ENCODE peak calls at places on chromosomes 2 and 18, in five cellular contexts. I is body of pancreas, D is psoas muscle, U is tibial artery, V is gastrocnemius medialis. G is an unnamed sample. For H3K9me3, the result is how much of the 10 kb centered on the place peaks cover.

GRCh38 chr18:62258606-62259005 is 66.5 kb upstream of the TNFRSF11A start:
- DNase-seq in I (no peak), D (no peak), U (no peak), V (no peak), G (no peak)

GRCh38 chr2:119484834-119485233 is 39.4 kb downstream of the SCTR start:
- DNase-seq in I (no peak), D (no peak), U (no peak), V (no peak), G (no peak)

GRCh38 chr2:32553829-32554432 is 73.9 kb upstream of the TTC27 start:
- DNase-seq in I (no peak), D (no peak), U (no peak), V (no peak), G (no peak)

GRCh38 chr2:218839893-218840292 is 8.3 kb upstream of the PRKAG3 start:
- DNase-seq in I (no peak), D (no peak), U (no peak), V (no peak), G (no peak)

GRCh38 chr2:57696016-57696415 is 350.6 kb upstream of the VRK2 start:
- DNase-seq in I (no peak), D (no peak), U (no peak), V (no peak), G (no peak)

GRCh38 chr2:173806761-173807160 is 158.4 kb downstream of the SP3 start:
- DNase-seq in I (no peak), D (no peak), U (no peak), V (no peak), G (no peak)

GRCh38 chr2:61018319-61018750 is 280 bp upstream of the PUS10 start:
- DNase-seq in I (no peak), D (no peak), U (no peak), V (no peak), G (no peak)

GRCh38 chr2:44358498-44358897 is 2.8 kb downstream of the PREPL start:
- DNase-seq in I (peak), D (peak), U (peak), V (peak), G (peak)

GRCh38 chr2:37224063-37224462 is 7.3 kb downstream of the CEBPZ start:
- DNase-seq in I (no peak), D (no peak), U (no peak), V (no peak), G (no peak)

GRCh38 chr18:37612941-37613340 is 47.3 kb upstream of the CELF4 start:
- DNase-seq in I (no peak), D (no peak), U (no peak), V (no peak), G (no peak)

GRCh38 chr18:80246656-80247402 is 485 bp downstream of the PARD6G start:
- DNase-seq in I (peak), D (peak), U (no peak), V (no peak), G (no peak)

GRCh38 chr2:236946871-236947270 is 138.8 kb upstream of the COPS8 start:
- DNase-seq in I (no peak), D (no peak), U (no peak), V (no peak), G (no peak)

GRCh38 chr18:70387018-70387417 is 98.2 kb downstream of the SOCS6 start:
- DNase-seq in I (no peak), D (no peak), U (no peak), V (no peak), G (no peak)

GRCh38 chr2:66573866-66574265 is 138.9 kb downstream of the MEIS1 start:
- DNase-seq in I (peak), D (no peak), U (no peak), V (no peak), G (no peak)

GRCh38 chr2:129861666-129862288 is 117.7 kb upstream of the RAB6C start:
- DNase-seq in I (no peak), D (no peak), U (no peak), V (no peak), G (no peak)

GRCh38 chr18:37668971-37669747 is 103.6 kb upstream of the CELF4 start:
- DNase-seq in I (no peak), D (no peak), U (no peak), V (no peak), G (no peak)

GRCh38 chr2:189347540-189347939 is 93.7 kb upstream of the WDR75 start:
- DNase-seq in I (peak), D (no peak), U (peak), V (peak), G (no peak)

GRCh38 chr2:48715956-48716355 is 39.6 kb downstream of the LHCGR start:
- DNase-seq in I (no peak), D (no peak), U (no peak), V (no peak), G (no peak)

GRCh38 chr2:71880287-71880686 is 267.4 kb downstream of the CYP26B1 start:
- DNase-seq in I (no peak), D (no peak), U (no peak), V (no peak), G (no peak)

GRCh38 chr2:10434885-10435419 is 13.2 kb downstream of the ODC1 start:
- DNase-seq in I (peak), D (peak), U (peak), V (peak), G (peak)

GRCh38 chr2:239331560-239331959 is 69.3 kb downstream of the HDAC4 start:
- DNase-seq in I (no peak), D (no peak), U (no peak), V (no peak), G (no peak)

GRCh38 chr18:7011142-7011541 is 106.5 kb downstream of the LAMA1 start:
- DNase-seq in I (no peak), D (no peak), U (no peak), V (no peak), G (no peak)

GRCh38 chr2:42685303-42685702 is 78.6 kb downstream of the OXER1 start:
- DNase-seq in I (no peak), D (no peak), U (no peak), V (no peak), G (no peak)

GRCh38 chr2:71672011-71672639 is 218.8 kb downstream of the DYSF start:
- DNase-seq in I (no peak), D (no peak), U (no peak), V (peak), G (no peak)

GRCh38 chr18:22056962-22057361 is 112.4 kb upstream of the GATA6 start:
- DNase-seq in I (no peak), D (no peak), U (no peak), V (no peak), G (no peak)

GRCh38 chr2:229129738-229130371 is 141.2 kb downstream of the PID1 start:
- DNase-seq in I (no peak), D (no peak), U (no peak), V (no peak), G (no peak)

GRCh38 chr2:120867290-120868231 is 131.9 kb downstream of the GLI2 start:
- DNase-seq in I (peak), D (peak), U (peak), V (peak), G (peak)

GRCh38 chr2:29293830-29294438 is 178.7 kb downstream of the CLIP4 start:
- DNase-seq in I (peak), D (no peak), U (no peak), V (no peak), G (no peak)

GRCh38 chr2:171319164-171319810 is 114.5 kb downstream of the METTL8 start:
- DNase-seq in I (no peak), D (no peak), U (no peak), V (no peak), G (no peak)

GRCh38 chr2:3827673-3828575 is 124.5 kb downstream of the DCDC2C start:
- DNase-seq in I (peak), D (no peak), U (no peak), V (no peak), G (no peak)

GRCh38 chr2:43218550-43219382 is 7.6 kb downstream of the ZFP36L2 start:
- DNase-seq in I (peak), D (peak), U (peak), V (peak), G (peak)

GRCh38 chr18:26543368-26543767 is 5.0 kb downstream of the KCTD1 start:
- DNase-seq in I (peak), D (no peak), U (no peak), V (no peak), G (no peak)

GRCh38 chr2:85911836-85912692 is 23.3 kb upstream of the ST3GAL5 start:
- DNase-seq in I (no peak), D (no peak), U (peak), V (peak), G (no peak)

GRCh38 chr18:79770501-79770815 is 27.3 kb upstream of the KCNG2 start:
- DNase-seq in I (no peak), D (no peak), U (no peak), V (no peak), G (no peak)

GRCh38 chr2:168416555-168416954 is 39.5 kb upstream of the CERS6 start:
- DNase-seq in I (no peak), D (no peak), U (no peak), V (no peak), G (no peak)

GRCh38 chr2:138217975-138218773 is 253.9 kb downstream of the HNMT start:
- DNase-seq in I (no peak), D (no peak), U (no peak), V (no peak), G (no peak)

GRCh38 chr2:223868005-223868404 is 30.6 kb upstream of the AP1S3 start:
- DNase-seq in I (no peak), D (no peak), U (no peak), V (no peak), G (no peak)

GRCh38 chr2:128040166-128040771 is 12.4 kb upstream of the SAP130 start:
- DNase-seq in I (no peak), D (no peak), U (no peak), V (no peak), G (no peak)
- H3K9me3 ChIP-seq in I (under half), D (under half), U (under half), V (under half), G (half or more)

GRCh38 chr2:68074050-68074449 is 11.2 kb upstream of the C1D start:
- DNase-seq in I (no peak), D (no peak), U (no peak), V (no peak), G (no peak)
- TF ChIP-seq CTCF in I (no peak), D (no peak), U (no peak), V (no peak), G (no peak)

GRCh38 chr2:100124746-100125145 is 17.6 kb downstream of the AFF3 start:
- DNase-seq in I (no peak), D (no peak), U (no peak), V (no peak), G (no peak)

GRCh38 chr2:100121124-100121718 is 21.2 kb downstream of the AFF3 start:
- DNase-seq in I (no peak), D (no peak), U (no peak), V (no peak), G (no peak)

GRCh38 chr2:100114011-100114433 is 28.4 kb downstream of the AFF3 start:
- DNase-seq in I (no peak), D (no peak), U (no peak), V (no peak), G (no peak)

GRCh38 chr2:100119235-100119634 is 23.2 kb downstream of the AFF3 start:
- DNase-seq in I (no peak), D (no peak), U (no peak), V (no peak), G (no peak)
- H3K9me3 ChIP-seq in I (under half), D (under half), U (under half), V (under half), G (under half)

GRCh38 chr18:68662779-68663178 is 52.1 kb downstream of the TMX3 start:
- DNase-seq in I (no peak), D (no peak), U (no peak), V (no peak), G (no peak)
- TF ChIP-seq CTCF in I (no peak), D (no peak), U (no peak), V (no peak), G (no peak)

GRCh38 chr2:81658227-81658626 is 1353.7 kb upstream of the LRRTM1 start:
- DNase-seq in I (no peak), D (no peak), U (no peak), V (no peak), G (no peak)
- H3K9me3 ChIP-seq in I (under half), D (under half), U (under half), V (under half), G (under half)

GRCh38 chr2:140384946-140385345 is 1604.8 kb upstream of the NXPH2 start:
- DNase-seq in I (no peak), D (no peak), U (no peak), V (no peak), G (no peak)
- TF ChIP-seq CTCF in I (no peak), D (no peak), U (no peak), V (no peak), G (no peak)

G was measured in left lung.